ENCODE peak calls at places on chromosomes 11 and 22, in four cellular contexts. One of them, this sample, is unnamed.

GRCh38 chr11:47178737-47179654 is 2.3 kb upstream of the ARFGAP2 start:
- DNase-seq in CD8-positive, alpha-beta T cell: no peak
- DNase-seq in hepatocyte: no peak
- DNase-seq in testis: no peak
- DNase-seq in this sample: no peak

GRCh38 chr11:112106070-112106469 is 19.4 kb downstream of the SDHD start:
- DNase-seq in hepatocyte: no peak
- DNase-seq in CD8-positive, alpha-beta T cell: no peak
- DNase-seq in testis: no peak
- DNase-seq in this sample: no peak

GRCh38 chr11:114386545-114386944 is 13.8 kb downstream of the C11orf71 start:
- DNase-seq in hepatocyte: no peak
- DNase-seq in testis: no peak
- DNase-seq in CD8-positive, alpha-beta T cell: no peak
- DNase-seq in this sample: no peak

GRCh38 chr22:22902247-22902962 is 14.8 kb downstream of the IGLL5 start:
- DNase-seq in testis: peak; percentile 34
- DNase-seq in hepatocyte: no peak
- DNase-seq in CD8-positive, alpha-beta T cell: no peak
- DNase-seq in this sample: no peak

GRCh38 chr11:106177311-106177710 is 99.8 kb downstream of the AASDHPPT start:
- DNase-seq in testis: no peak
- DNase-seq in CD8-positive, alpha-beta T cell: no peak
- DNase-seq in hepatocyte: no peak
- DNase-seq in this sample: no peak

GRCh38 chr11:128467610-128468041 is 119.7 kb downstream of the ETS1 start:
- DNase-seq in testis: no peak
- DNase-seq in CD8-positive, alpha-beta T cell: no peak
- DNase-seq in hepatocyte: peak; percentile 70
- DNase-seq in this sample: no peak

GRCh38 chr11:34774604-34775003 is 141.6 kb downstream of the APIP start:
- DNase-seq in hepatocyte: no peak
- DNase-seq in CD8-positive, alpha-beta T cell: no peak
- DNase-seq in testis: no peak
- DNase-seq in this sample: no peak

GRCh38 chr11:73386026-73386425 is 9.8 kb downstream of the RELT start:
- DNase-seq in hepatocyte: peak; percentile 37
- DNase-seq in CD8-positive, alpha-beta T cell: no peak
- DNase-seq in testis: no peak
- DNase-seq in this sample: no peak

GRCh38 chr11:8375460-8375859 is 111.8 kb upstream of the LMO1 start:
- DNase-seq in CD8-positive, alpha-beta T cell: no peak
- DNase-seq in testis: no peak
- DNase-seq in hepatocyte: no peak
- DNase-seq in this sample: no peak

GRCh38 chr11:11148104-11148509 is 204.9 kb downstream of the CSNK2A3 start:
- DNase-seq in hepatocyte: peak; percentile 87
- DNase-seq in testis: peak; percentile 83
- DNase-seq in CD8-positive, alpha-beta T cell: no peak
- DNase-seq in this sample: no peak
- TF ChIP-seq CTCF in hepatocyte: peak; percentile 44
- TF ChIP-seq CTCF in testis: peak; percentile 22
- TF ChIP-seq CTCF in CD8-positive, alpha-beta T cell: no peak
- TF ChIP-seq CTCF in this sample: no peak

DNA sequence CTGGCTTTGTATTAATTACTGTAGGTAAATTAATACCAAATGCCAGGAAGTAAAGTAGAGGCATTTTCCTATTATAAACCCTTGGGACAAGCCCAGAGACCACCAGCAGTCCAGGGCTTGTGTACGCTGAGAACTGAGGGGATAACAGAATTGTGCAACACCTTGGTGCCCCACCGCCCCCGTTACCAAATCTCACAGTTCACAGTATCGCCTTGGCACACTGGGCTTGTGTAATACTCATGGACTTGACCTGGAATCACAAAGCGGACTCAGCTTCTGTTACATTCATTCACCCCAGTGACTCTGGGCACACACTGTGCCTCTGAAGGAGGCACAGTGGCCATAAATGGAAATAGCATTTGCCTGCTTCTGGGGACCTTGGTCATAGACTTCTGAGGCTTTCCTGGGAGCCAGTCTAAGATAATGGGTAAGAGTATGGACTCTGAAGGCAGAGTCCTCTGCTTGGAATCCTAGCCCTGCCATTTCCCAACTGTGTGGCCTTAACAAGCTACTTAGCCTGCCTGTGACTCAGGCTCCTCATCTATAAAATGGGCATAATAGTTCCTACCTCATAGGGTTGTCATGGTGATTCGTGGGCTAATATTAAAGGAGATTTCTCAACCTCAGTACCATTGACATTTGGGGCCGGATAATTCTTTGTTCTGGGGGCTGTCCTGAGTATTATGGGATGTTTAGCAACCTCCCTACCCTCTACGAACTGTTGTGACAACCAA is 53.7 kb downstream of the TIMP3 start:
- DNase-seq in CD8-positive, alpha-beta T cell: no peak
- DNase-seq in testis: no peak
- DNase-seq in hepatocyte: no peak
- DNase-seq in this sample: no peak
- H3K27me3 ChIP-seq in CD8-positive, alpha-beta T cell: no peaks in the 10 kb centered on the region
- H3K27me3 ChIP-seq in testis: no peaks in the 10 kb centered on the region
- H3K27me3 ChIP-seq in hepatocyte: no peaks in the 10 kb centered on the region
- H3K27me3 ChIP-seq in this sample: no peaks in the 10 kb centered on the region

GRCh38 chr11:69941546-69942332 is 122.5 kb upstream of the FGF3 start:
- DNase-seq in CD8-positive, alpha-beta T cell: no peak
- DNase-seq in testis: no peak
- DNase-seq in hepatocyte: no peak
- DNase-seq in this sample: peak; percentile 3

GRCh38 chr11:69942333-69942820 is 123.2 kb upstream of the FGF3 start:
- DNase-seq in hepatocyte: no peak
- DNase-seq in CD8-positive, alpha-beta T cell: no peak
- DNase-seq in testis: no peak
- DNase-seq in this sample: no peak

GRCh38 chr11:69940246-69940610 is 121.0 kb upstream of the FGF3 start:
- DNase-seq in CD8-positive, alpha-beta T cell: no peak
- DNase-seq in testis: no peak
- DNase-seq in hepatocyte: no peak
- DNase-seq in this sample: no peak

GRCh38 chr11:69938206-69938605 is 119.0 kb upstream of the FGF3 start:
- DNase-seq in testis: no peak
- DNase-seq in CD8-positive, alpha-beta T cell: no peak
- DNase-seq in hepatocyte: no peak
- DNase-seq in this sample: no peak

GRCh38 chr11:69939551-69940245 is 120.5 kb upstream of the FGF3 start:
- DNase-seq in testis: peak; percentile 68
- DNase-seq in CD8-positive, alpha-beta T cell: no peak
- DNase-seq in hepatocyte: peak; percentile 72
- DNase-seq in this sample: peak; percentile 47
- H3K4me3 ChIP-seq in testis: no peak overlapping the region
- H3K4me3 ChIP-seq in CD8-positive, alpha-beta T cell: no peak overlapping the region
- H3K4me3 ChIP-seq in hepatocyte: no peak overlapping the region
- H3K4me3 ChIP-seq in this sample: peak overlapping the region; percentile 31

GRCh38 chr11:22733849-22734248 is 67.4 kb downstream of the GAS2 start:
- DNase-seq in CD8-positive, alpha-beta T cell: no peak
- DNase-seq in hepatocyte: no peak
- DNase-seq in testis: no peak
- DNase-seq in this sample: no peak

GRCh38 chr11:22728600-22729394 is 62.4 kb downstream of the GAS2 start:
- DNase-seq in CD8-positive, alpha-beta T cell: no peak
- DNase-seq in testis: no peak
- DNase-seq in hepatocyte: no peak
- DNase-seq in this sample: no peak

GRCh38 chr11:22733433-22733832 is 67.0 kb downstream of the GAS2 start:
- DNase-seq in CD8-positive, alpha-beta T cell: no peak
- DNase-seq in hepatocyte: no peak
- DNase-seq in testis: no peak
- DNase-seq in this sample: no peak

GRCh38 chr11:22732588-22732987 is 66.2 kb downstream of the GAS2 start:
- DNase-seq in CD8-positive, alpha-beta T cell: no peak
- DNase-seq in hepatocyte: no peak
- DNase-seq in testis: no peak
- DNase-seq in this sample: no peak

DNA sequence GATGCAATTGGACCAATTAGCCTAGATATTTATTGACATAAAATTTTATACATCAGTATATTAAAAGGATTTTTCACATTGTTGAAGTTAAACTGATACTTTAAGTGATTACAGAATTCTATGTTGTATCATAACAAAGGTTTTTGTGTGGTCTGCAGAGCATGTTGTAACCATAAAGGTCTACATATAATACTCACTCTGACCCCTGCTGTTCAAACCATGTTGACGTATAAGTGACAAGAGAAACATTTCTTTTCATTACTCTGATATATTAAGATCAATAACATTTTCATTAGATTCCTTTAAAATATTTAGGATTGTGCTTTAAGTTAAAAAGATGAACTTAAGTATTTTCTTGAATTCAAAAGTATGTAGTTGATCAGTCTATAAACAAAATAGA is 63.9 kb downstream of the GAS2 start:
- DNase-seq in testis: no peak
- DNase-seq in CD8-positive, alpha-beta T cell: no peak
- DNase-seq in hepatocyte: peak; percentile 11
- DNase-seq in this sample: no peak
- TF ChIP-seq CTCF in testis: no peak
- TF ChIP-seq CTCF in CD8-positive, alpha-beta T cell: no peak
- TF ChIP-seq CTCF in hepatocyte: peak; percentile 29
- TF ChIP-seq CTCF in this sample: peak; percentile 37

GRCh38 chr11:115873813-115874212 is 369.6 kb upstream of the CADM1 start:
- DNase-seq in testis: no peak
- DNase-seq in CD8-positive, alpha-beta T cell: no peak
- DNase-seq in hepatocyte: no peak
- DNase-seq in this sample: no peak
- H3K27me3 ChIP-seq in testis: no peaks in the 10 kb centered on the region
- H3K27me3 ChIP-seq in CD8-positive, alpha-beta T cell: no peaks in the 10 kb centered on the region
- H3K27me3 ChIP-seq in hepatocyte: peaks cover 10% of the 10 kb centered on the region
- H3K27me3 ChIP-seq in this sample: no peaks in the 10 kb centered on the region

GRCh38 chr11:123062158-123062891 is 389 bp upstream of the HSPA8 start:
- DNase-seq in hepatocyte: peak; percentile 99
- DNase-seq in CD8-positive, alpha-beta T cell: peak; percentile 99
- DNase-seq in testis: peak; percentile 99
- DNase-seq in this sample: peak; percentile 99

GRCh38 chr11:123064268-123064657 is 2.3 kb upstream of the HSPA8 start:
- DNase-seq in CD8-positive, alpha-beta T cell: no peak
- DNase-seq in testis: no peak
- DNase-seq in hepatocyte: no peak
- DNase-seq in this sample: no peak

GRCh38 chr11:123063396-123064267 is 1.7 kb upstream of the HSPA8 start:
- DNase-seq in CD8-positive, alpha-beta T cell: no peak
- DNase-seq in hepatocyte: peak; percentile 60
- DNase-seq in testis: peak; percentile 66
- DNase-seq in this sample: peak; percentile 50

GRCh38 chr11:123061403-123062157 is at the start of gene HSPA8:
- DNase-seq in testis: peak; percentile 86
- DNase-seq in CD8-positive, alpha-beta T cell: peak; percentile 24
- DNase-seq in hepatocyte: peak; percentile 71
- DNase-seq in this sample: peak; percentile 79

GRCh38 chr11:123062892-123063395 is 1.0 kb upstream of the HSPA8 start:
- DNase-seq in testis: no peak
- DNase-seq in CD8-positive, alpha-beta T cell: no peak
- DNase-seq in hepatocyte: no peak
- DNase-seq in this sample: no peak
- H3K4me3 ChIP-seq in testis: peak overlapping the region; percentile 93
- H3K4me3 ChIP-seq in CD8-positive, alpha-beta T cell: peak overlapping the region; percentile 70
- H3K4me3 ChIP-seq in hepatocyte: peak overlapping the region; percentile 36
- H3K4me3 ChIP-seq in this sample: peak overlapping the region; percentile 98

GRCh38 chr11:29962243-29962642 is 54.6 kb downstream of the KCNA4 start:
- DNase-seq in CD8-positive, alpha-beta T cell: no peak
- DNase-seq in hepatocyte: peak; percentile 7
- DNase-seq in testis: no peak
- DNase-seq in this sample: peak; percentile 4
- TF ChIP-seq CTCF in CD8-positive, alpha-beta T cell: no peak
- TF ChIP-seq CTCF in hepatocyte: no peak
- TF ChIP-seq CTCF in testis: peak; percentile 29
- TF ChIP-seq CTCF in this sample: peak; percentile 19

GRCh38 chr11:130429983-130430382 is 1.6 kb upstream of the ADAMTS8 start:
- DNase-seq in hepatocyte: no peak
- DNase-seq in testis: no peak
- DNase-seq in CD8-positive, alpha-beta T cell: no peak
- DNase-seq in this sample: no peak
- H3K27me3 ChIP-seq in hepatocyte: peaks cover 56% of the 10 kb centered on the region
- H3K27me3 ChIP-seq in testis: no peaks in the 10 kb centered on the region
- H3K27me3 ChIP-seq in CD8-positive, alpha-beta T cell: peaks cover 10% of the 10 kb centered on the region
- H3K27me3 ChIP-seq in this sample: peaks cover 63% of the 10 kb centered on the region

GRCh38 chr22:20389288-20389687 is 4.7 kb upstream of the ZNF74 start:
- DNase-seq in hepatocyte: no peak
- DNase-seq in CD8-positive, alpha-beta T cell: no peak
- DNase-seq in testis: no peak
- DNase-seq in this sample: no peak

GRCh38 chr22:20384865-20385264 is 9.1 kb upstream of the ZNF74 start:
- DNase-seq in testis: no peak
- DNase-seq in CD8-positive, alpha-beta T cell: no peak
- DNase-seq in hepatocyte: no peak
- DNase-seq in this sample: no peak

GRCh38 chr22:20388200-20388599 is 5.8 kb upstream of the ZNF74 start:
- DNase-seq in CD8-positive, alpha-beta T cell: no peak
- DNase-seq in hepatocyte: no peak
- DNase-seq in testis: no peak
- DNase-seq in this sample: no peak

GRCh38 chr22:20384171-20384570 is 9.8 kb upstream of the ZNF74 start:
- DNase-seq in hepatocyte: no peak
- DNase-seq in testis: no peak
- DNase-seq in CD8-positive, alpha-beta T cell: no peak
- DNase-seq in this sample: no peak

GRCh38 chr22:20386972-20387371 is 7.0 kb upstream of the ZNF74 start:
- DNase-seq in hepatocyte: no peak
- DNase-seq in CD8-positive, alpha-beta T cell: no peak
- DNase-seq in testis: no peak
- DNase-seq in this sample: no peak
- H3K4me3 ChIP-seq in hepatocyte: no peak overlapping the region
- H3K4me3 ChIP-seq in CD8-positive, alpha-beta T cell: no peak overlapping the region
- H3K4me3 ChIP-seq in testis: no peak overlapping the region
- H3K4me3 ChIP-seq in this sample: no peak overlapping the region

This sample was measured in BE2C.